ENCODE peak calls at places on chromosomes 7 and 10, in ten cellular contexts. One of them, this sample, is unnamed.

GRCh38 chr10:47025540-47026300 is 114.5 kb downstream of the PTPN20 start:
- DNase-seq in fibroblast of gingiva: no peak
- DNase-seq in DMS153: no peak
- DNase-seq in WERI-Rb-1: no peak
- DNase-seq in Caki2: no peak
- DNase-seq in ecto neural progenitor cell: peak; percentile 38
- DNase-seq in activated T-helper 9 cell treated with anti-CD3 and anti-CD28 coated beads, Interleukin-2, amount 50 U/mL, for 16 hours: no peak
- DNase-seq in activated T-helper 2 cell treated with anti-CD3 and anti-CD28 coated beads, Interferon-gamma antibody, Interleukin-2, Interleukin-4, amounts not matched to agents 10 μg/mL and 5 μg/mL and 100 μg/mL, durations not matched to agents 14 hours and 24 hours and 36 hours: peak; percentile 3
- DNase-seq in HT1080: peak; percentile 84
- DNase-seq in stomach: peak; percentile 17
- DNase-seq in this sample: no peak

GRCh38 chr7:35362341-35362740 is 108.4 kb upstream of the TBX20 start:
- DNase-seq in fibroblast of gingiva: no peak
- DNase-seq in DMS153: no peak
- DNase-seq in WERI-Rb-1: no peak
- DNase-seq in Caki2: no peak
- DNase-seq in ecto neural progenitor cell: no peak
- DNase-seq in activated T-helper 9 cell treated with anti-CD3 and anti-CD28 coated beads, Interleukin-2, amount 50 U/mL, for 16 hours: no peak
- DNase-seq in activated T-helper 2 cell treated with anti-CD3 and anti-CD28 coated beads, Interferon-gamma antibody, Interleukin-2, Interleukin-4, amounts not matched to agents 10 μg/mL and 5 μg/mL and 100 μg/mL, durations not matched to agents 14 hours and 24 hours and 36 hours: no peak
- DNase-seq in HT1080: no peak
- DNase-seq in stomach: no peak
- DNase-seq in this sample: no peak

GRCh38 chr7:142583424-142583823 is 165.8 kb upstream of the PRSS1 start:
- DNase-seq in fibroblast of gingiva: peak; percentile 70
- DNase-seq in DMS153: no peak
- DNase-seq in WERI-Rb-1: peak; percentile 40
- DNase-seq in Caki2: peak; percentile 76
- DNase-seq in ecto neural progenitor cell: no peak
- DNase-seq in activated T-helper 9 cell treated with anti-CD3 and anti-CD28 coated beads, Interleukin-2, amount 50 U/mL, for 16 hours: no peak
- DNase-seq in activated T-helper 2 cell treated with anti-CD3 and anti-CD28 coated beads, Interferon-gamma antibody, Interleukin-2, Interleukin-4, amounts not matched to agents 10 μg/mL and 5 μg/mL and 100 μg/mL, durations not matched to agents 14 hours and 24 hours and 36 hours: peak; percentile 13
- DNase-seq in HT1080: peak; percentile 92
- DNase-seq in stomach: no peak
- DNase-seq in this sample: peak; percentile 28

GRCh38 chr7:2468227-2468626 is 8.0 kb downstream of the GRIFIN start:
- DNase-seq in fibroblast of gingiva: no peak
- DNase-seq in DMS153: no peak
- DNase-seq in WERI-Rb-1: no peak
- DNase-seq in Caki2: no peak
- DNase-seq in ecto neural progenitor cell: no peak
- DNase-seq in activated T-helper 9 cell treated with anti-CD3 and anti-CD28 coated beads, Interleukin-2, amount 50 U/mL, for 16 hours: no peak
- DNase-seq in activated T-helper 2 cell treated with anti-CD3 and anti-CD28 coated beads, Interferon-gamma antibody, Interleukin-2, Interleukin-4, amounts not matched to agents 10 μg/mL and 5 μg/mL and 100 μg/mL, durations not matched to agents 14 hours and 24 hours and 36 hours: no peak
- DNase-seq in HT1080: no peak
- DNase-seq in stomach: no peak
- DNase-seq in this sample: no peak

GRCh38 chr10:31490858-31491504 is 172.0 kb downstream of the ZEB1 start:
- DNase-seq in fibroblast of gingiva: peak; percentile 34
- DNase-seq in DMS153: no peak
- DNase-seq in WERI-Rb-1: peak; percentile 7
- DNase-seq in Caki2: no peak
- DNase-seq in ecto neural progenitor cell: peak; percentile 39
- DNase-seq in activated T-helper 9 cell treated with anti-CD3 and anti-CD28 coated beads, Interleukin-2, amount 50 U/mL, for 16 hours: no peak
- DNase-seq in activated T-helper 2 cell treated with anti-CD3 and anti-CD28 coated beads, Interferon-gamma antibody, Interleukin-2, Interleukin-4, amounts not matched to agents 10 μg/mL and 5 μg/mL and 100 μg/mL, durations not matched to agents 14 hours and 24 hours and 36 hours: no peak
- DNase-seq in HT1080: peak; percentile 49
- DNase-seq in stomach: no peak
- DNase-seq in this sample: peak; percentile 54

GRCh38 chr10:117140525-117140902 is 2.4 kb upstream of the VAX1 start:
- DNase-seq in fibroblast of gingiva: no peak
- DNase-seq in DMS153: no peak
- DNase-seq in WERI-Rb-1: no peak
- DNase-seq in Caki2: no peak
- DNase-seq in ecto neural progenitor cell: no peak
- DNase-seq in activated T-helper 9 cell treated with anti-CD3 and anti-CD28 coated beads, Interleukin-2, amount 50 U/mL, for 16 hours: no peak
- DNase-seq in activated T-helper 2 cell treated with anti-CD3 and anti-CD28 coated beads, Interferon-gamma antibody, Interleukin-2, Interleukin-4, amounts not matched to agents 10 μg/mL and 5 μg/mL and 100 μg/mL, durations not matched to agents 14 hours and 24 hours and 36 hours: no peak
- DNase-seq in HT1080: no peak
- DNase-seq in stomach: no peak
- DNase-seq in this sample: no peak

GRCh38 chr7:117479480-117480224 is at the start of gene CFTR:
- DNase-seq in fibroblast of gingiva: no peak
- DNase-seq in DMS153: no peak
- DNase-seq in WERI-Rb-1: peak; percentile 6
- DNase-seq in Caki2: no peak
- DNase-seq in ecto neural progenitor cell: peak; percentile 71
- DNase-seq in activated T-helper 9 cell treated with anti-CD3 and anti-CD28 coated beads, Interleukin-2, amount 50 U/mL, for 16 hours: no peak
- DNase-seq in activated T-helper 2 cell treated with anti-CD3 and anti-CD28 coated beads, Interferon-gamma antibody, Interleukin-2, Interleukin-4, amounts not matched to agents 10 μg/mL and 5 μg/mL and 100 μg/mL, durations not matched to agents 14 hours and 24 hours and 36 hours: no peak
- DNase-seq in HT1080: no peak
- DNase-seq in stomach: peak; percentile 29
- DNase-seq in this sample: peak; percentile 74

GRCh38 chr10:71143170-71143569 is 69.2 kb upstream of the UNC5B start:
- DNase-seq in fibroblast of gingiva: no peak
- DNase-seq in DMS153: no peak
- DNase-seq in WERI-Rb-1: no peak
- DNase-seq in Caki2: no peak
- DNase-seq in ecto neural progenitor cell: no peak
- DNase-seq in activated T-helper 9 cell treated with anti-CD3 and anti-CD28 coated beads, Interleukin-2, amount 50 U/mL, for 16 hours: no peak
- DNase-seq in activated T-helper 2 cell treated with anti-CD3 and anti-CD28 coated beads, Interferon-gamma antibody, Interleukin-2, Interleukin-4, amounts not matched to agents 10 μg/mL and 5 μg/mL and 100 μg/mL, durations not matched to agents 14 hours and 24 hours and 36 hours: no peak
- DNase-seq in HT1080: no peak
- DNase-seq in stomach: no peak
- DNase-seq in this sample: no peak

GRCh38 chr7:75992083-75992755 is 2.2 kb downstream of the TMEM120A start:
- DNase-seq in fibroblast of gingiva: no peak
- DNase-seq in DMS153: no peak
- DNase-seq in WERI-Rb-1: no peak
- DNase-seq in Caki2: no peak
- DNase-seq in ecto neural progenitor cell: no peak
- DNase-seq in activated T-helper 9 cell treated with anti-CD3 and anti-CD28 coated beads, Interleukin-2, amount 50 U/mL, for 16 hours: no peak
- DNase-seq in activated T-helper 2 cell treated with anti-CD3 and anti-CD28 coated beads, Interferon-gamma antibody, Interleukin-2, Interleukin-4, amounts not matched to agents 10 μg/mL and 5 μg/mL and 100 μg/mL, durations not matched to agents 14 hours and 24 hours and 36 hours: no peak
- DNase-seq in HT1080: no peak
- DNase-seq in stomach: no peak
- DNase-seq in this sample: no peak

This sample was measured in HT-29.